ENCODE peak calls at places on chromosomes 16 and 17, in seven cellular contexts. B is K562, A is GM12878, E is HCT116, V is SK-N-SH, N is H1, L is HepG2. C is an unnamed sample.

GRCh38 chr17:71202449-71202848 is 918.4 kb upstream of the SOX9 start:
- DNase-seq in B (no peak), A (no peak), E (no peak), V (no peak), N (no peak), L (no peak), C (no peak)

GRCh38 chr16:76583466-76583865 is 306.3 kb downstream of the CNTNAP4 start:
- DNase-seq in B (no peak), A (no peak), E (no peak), V (peak), N (no peak), L (no peak), C (peak)

GRCh38 chr17:9053406-9053805 is 32.1 kb downstream of the NTN1 start:
- DNase-seq in B (no peak), A (no peak), E (no peak), V (no peak), N (no peak), L (no peak), C (no peak)

GRCh38 chr16:53191413-53191812 is 136.6 kb downstream of the CHD9 start:
- DNase-seq in B (no peak), A (no peak), E (no peak), V (peak), N (no peak), L (no peak), C (no peak)

GRCh38 chr17:13513039-13513405 is 88.7 kb downstream of the HS3ST3A1 start:
- DNase-seq in B (peak), A (no peak), E (no peak), V (peak), N (no peak), L (no peak), C (no peak)

GRCh38 chr17:58693208-58693607 is 806 bp downstream of the RAD51C start:
- DNase-seq in B (peak), A (no peak), E (no peak), V (no peak), N (no peak), L (no peak), C (no peak)

GRCh38 chr17:42683407-42684031 is 1.2 kb downstream of the CNTNAP1 start:
- DNase-seq in B (no peak), A (no peak), E (no peak), V (peak), N (no peak), L (no peak), C (no peak)

GRCh38 chr16:79618712-79619050 is 18.1 kb upstream of the MAF start:
- DNase-seq in B (no peak), A (no peak), E (no peak), V (no peak), N (no peak), L (no peak), C (no peak)

GRCh38 chr16:71628810-71629209 is 2.8 kb downstream of the MARVELD3 start:
- DNase-seq in B (no peak), A (no peak), E (no peak), V (no peak), N (no peak), L (no peak), C (peak)

GRCh38 chr17:58364270-58364942 is 12.4 kb upstream of the SUPT4H1 start:
- DNase-seq in B (peak), A (no peak), E (no peak), V (no peak), N (no peak), L (peak), C (no peak)

GRCh38 chr17:80095844-80096475 is 5.4 kb upstream of the GAA start:
- DNase-seq in B (no peak), A (no peak), E (no peak), V (no peak), N (no peak), L (no peak), C (no peak)

GRCh38 chr16:84726670-84727467 is 27.1 kb downstream of the USP10 start:
- DNase-seq in B (no peak), A (peak), E (no peak), V (no peak), N (no peak), L (peak), C (no peak)

GRCh38 chr17:49793309-49793708 is 4.8 kb downstream of the KAT7 start:
- DNase-seq in B (no peak), A (no peak), E (no peak), V (no peak), N (no peak), L (no peak), C (no peak)

GRCh38 chr17:57916925-57917858 is 38.0 kb downstream of the CUEDC1 start:
- DNase-seq in B (no peak), A (no peak), E (peak), V (no peak), N (no peak), L (peak), C (no peak)

GRCh38 chr17:59004338-59005111 is 102.2 kb downstream of the TRIM37 start:
- DNase-seq in B (peak), A (peak), E (peak), V (peak), N (peak), L (peak), C (peak)

GRCh38 chr17:78539771-78540170 is 37.4 kb downstream of the DNAH17 start:
- DNase-seq in B (no peak), A (no peak), E (no peak), V (no peak), N (no peak), L (no peak), C (no peak)

GRCh38 chr17:43698678-43699437 is 37.1 kb upstream of the MEOX1 start:
- DNase-seq in B (no peak), A (no peak), E (no peak), V (no peak), N (no peak), L (no peak), C (no peak)

GRCh38 chr17:20982589-20983358 is 60.0 kb downstream of the USP22 start:
- DNase-seq in B (no peak), A (no peak), E (no peak), V (no peak), N (no peak), L (no peak), C (no peak)

GRCh38 chr17:50280801-50281441 is 6.7 kb downstream of the TMEM92 start:
- DNase-seq in B (no peak), A (no peak), E (no peak), V (peak), N (no peak), L (no peak), C (no peak)

GRCh38 chr16:10087151-10087550 is 95.1 kb downstream of the GRIN2A start:
- DNase-seq in B (no peak), A (no peak), E (no peak), V (no peak), N (no peak), L (no peak), C (no peak)

GRCh38 chr17:35747540-35748017 is 5.5 kb downstream of the GAS2L2 start:
- DNase-seq in B (peak), A (peak), E (peak), V (peak), N (no peak), L (peak), C (peak)

GRCh38 chr17:50117202-50118040 is 12.5 kb downstream of the SAMD14 start:
- DNase-seq in B (peak), A (no peak), E (peak), V (no peak), N (no peak), L (peak), C (peak)

GRCh38 chr16:20940864-20941634 is 40.5 kb downstream of the LYRM1 start:
- DNase-seq in B (no peak), A (no peak), E (no peak), V (no peak), N (no peak), L (no peak), C (no peak)

GRCh38 chr16:1193825-1194581 is 31.1 kb downstream of the TPSG1 start:
- DNase-seq in B (no peak), A (no peak), E (no peak), V (no peak), N (no peak), L (no peak), C (no peak)

GRCh38 chr17:58391302-58391984 is 25.9 kb downstream of the RNF43 start:
- DNase-seq in B (peak), A (no peak), E (peak), V (peak), N (no peak), L (peak), C (no peak)

GRCh38 chr17:79625706-79626105 is 14.9 kb upstream of the RBFOX3 start:
- DNase-seq in B (no peak), A (no peak), E (no peak), V (peak), N (no peak), L (no peak), C (no peak)

GRCh38 chr17:82302991-82303943 is 14.1 kb downstream of the CD7 start:
- DNase-seq in B (no peak), A (no peak), E (no peak), V (peak), N (no peak), L (no peak), C (no peak)

GRCh38 chr17:57142925-57143324 is 57.9 kb downstream of the AKAP1 start:
- DNase-seq in B (no peak), A (no peak), E (no peak), V (no peak), N (no peak), L (no peak), C (no peak)

GRCh38 chr17:56577190-56577589 is 16.3 kb upstream of the NOG start:
- DNase-seq in B (no peak), A (no peak), E (no peak), V (no peak), N (no peak), L (no peak), C (no peak)

GRCh38 chr17:80545499-80545826 is 825 bp downstream of the RPTOR start:
- DNase-seq in B (peak), A (no peak), E (no peak), V (no peak), N (no peak), L (no peak), C (peak)

GRCh38 chr17:43900858-43901754 is 6.2 kb downstream of the MPP2 start:
- DNase-seq in B (no peak), A (no peak), E (no peak), V (peak), N (no peak), L (no peak), C (peak)

GRCh38 chr16:79168321-79168720 is 432.2 kb downstream of the MAF start:
- DNase-seq in B (no peak), A (no peak), E (no peak), V (no peak), N (no peak), L (no peak), C (no peak)

GRCh38 chr17:74307984-74308773 is 17.8 kb upstream of the KIF19 start:
- DNase-seq in B (peak), A (no peak), E (no peak), V (no peak), N (no peak), L (no peak), C (no peak)

GRCh38 chr17:80564545-80564944 is 19.9 kb downstream of the RPTOR start:
- DNase-seq in B (no peak), A (no peak), E (no peak), V (no peak), N (no peak), L (no peak), C (no peak)

GRCh38 chr17:66752411-66752810 is 82.5 kb upstream of the CACNG5 start:
- DNase-seq in B (no peak), A (no peak), E (no peak), V (no peak), N (no peak), L (no peak), C (no peak)

GRCh38 chr17:66755944-66756290 is 79.0 kb upstream of the CACNG5 start:
- DNase-seq in B (no peak), A (no peak), E (no peak), V (no peak), N (no peak), L (no peak), C (no peak)

GRCh38 chr17:66751771-66752170 is 83.1 kb upstream of the CACNG5 start:
- DNase-seq in B (no peak), A (no peak), E (no peak), V (no peak), N (no peak), L (no peak), C (no peak)

GRCh38 chr17:66753126-66753920 is 81.6 kb upstream of the CACNG5 start:
- DNase-seq in B (peak), A (no peak), E (no peak), V (no peak), N (no peak), L (no peak), C (no peak)

GRCh38 chr17:66755101-66755943 is 79.6 kb upstream of the CACNG5 start:
- DNase-seq in B (no peak), A (no peak), E (peak), V (no peak), N (no peak), L (no peak), C (no peak)
- TF ChIP-seq JUND in B (no peak), A (no peak), E (peak), V (no peak), N (no peak), L (no peak), C (no peak)

DNA sequence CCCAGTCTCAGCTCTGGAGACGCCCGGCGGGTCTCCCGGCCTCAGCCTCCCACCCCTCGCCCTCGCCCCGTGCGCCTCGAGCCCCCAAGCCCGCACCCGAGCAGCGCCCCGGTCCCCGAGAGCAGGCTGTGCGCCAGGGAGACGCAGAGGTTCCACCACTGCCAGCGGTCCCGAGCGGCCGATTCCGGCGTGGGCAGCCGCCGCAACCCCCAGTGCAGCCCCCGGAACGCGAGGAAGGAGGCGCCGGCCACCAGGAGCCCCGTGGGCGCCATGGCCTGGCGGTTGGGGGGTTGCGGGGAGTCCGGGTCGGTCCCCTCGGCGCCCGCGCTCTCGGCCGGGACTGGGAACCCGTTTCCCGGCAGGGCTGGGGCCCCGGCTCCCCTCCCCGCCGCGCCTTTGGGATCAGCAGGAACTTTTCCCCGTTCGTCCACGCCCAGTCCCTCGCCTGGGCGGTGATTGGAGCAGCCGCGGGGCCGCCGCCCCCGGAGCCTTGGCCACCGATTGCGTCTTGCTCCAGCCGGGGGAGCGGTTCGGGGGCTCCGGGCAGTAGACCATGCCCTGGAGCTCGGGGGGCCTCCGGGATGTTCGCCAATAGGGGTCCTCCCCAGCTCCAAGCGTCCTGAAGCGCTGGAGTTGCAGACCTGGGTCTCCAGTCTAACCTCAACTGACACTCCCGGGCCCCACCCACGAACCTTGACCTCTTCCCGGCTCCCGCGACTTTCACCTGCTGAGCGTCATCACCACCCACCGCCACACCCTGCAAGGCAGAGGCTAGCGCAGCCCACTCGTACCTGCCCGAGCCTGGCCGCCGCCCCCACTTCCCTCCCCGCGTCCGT is at the start of gene TLCD2:
- DNase-seq in B (peak), A (no peak), E (peak), V (peak), N (no peak), L (no peak), C (peak)
- TF ChIP-seq JUND in B (no peak), A (no peak), E (peak), V (no peak), N (no peak), L (no peak), C (no peak)

GRCh38 chr16:68085259-68086071 is at the start of gene NFATC3:
- DNase-seq in B (peak), A (no peak), E (peak), V (peak), N (peak), L (peak), C (peak)
- TF ChIP-seq JUND in B (no peak), A (no peak), E (no peak), V (no peak), N (no peak), L (no peak), C (no peak)

DNA sequence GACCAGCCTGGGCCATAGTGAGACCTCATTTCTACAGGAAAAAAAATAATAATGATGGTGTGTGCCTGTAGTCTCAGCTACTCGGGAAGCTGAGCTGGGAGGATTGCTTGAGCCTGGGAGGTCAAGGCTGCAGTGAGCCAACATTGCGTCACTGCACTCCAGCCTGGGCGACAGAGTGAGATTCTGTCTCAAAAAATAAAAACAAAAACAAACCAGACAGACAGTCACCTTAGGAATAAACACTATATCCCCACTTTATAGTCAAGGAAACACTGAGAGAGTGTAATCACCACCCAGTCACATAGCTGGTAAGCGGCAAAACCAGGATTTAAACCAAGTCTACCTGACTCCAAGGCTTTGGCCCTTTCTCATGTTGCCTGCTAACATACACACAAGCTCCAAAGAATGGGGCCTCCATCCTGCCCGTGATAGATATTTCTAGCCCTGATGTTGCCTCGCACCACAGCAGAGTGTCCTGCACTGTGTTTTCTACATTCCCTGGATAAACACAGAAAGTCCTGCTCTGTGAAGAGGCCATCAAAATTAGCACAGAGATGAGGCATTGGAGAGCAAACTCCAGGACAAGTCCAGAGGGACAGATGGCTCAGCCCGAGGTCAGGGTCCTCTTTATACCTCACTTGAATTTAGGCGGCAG is 66.1 kb upstream of the SMURF2 start:
- DNase-seq in B (no peak), A (no peak), E (no peak), V (no peak), N (no peak), L (no peak), C (no peak)
- TF ChIP-seq JUND in B (no peak), A (no peak), E (no peak), V (no peak), N (no peak), L (no peak), C (no peak)